ENCODE peak calls at places on chromosomes 16 and 17, in five cellular contexts. L, Y, W, J and R are unnamed samples.

GRCh38 chr17:8859029-8859803 is 8.3 kb downstream of the PIK3R6 start:
- DNase-seq in L (no peak), Y (no peak), W (no peak), J (peak), R (peak)

GRCh38 chr16:84074721-84075120 is 32.1 kb upstream of the SLC38A8 start:
- DNase-seq in L (no peak), Y (no peak), W (no peak), J (no peak), R (no peak)

GRCh38 chr17:1625507-1626080 is 3.0 kb downstream of the SLC43A2 start:
- DNase-seq in L (no peak), Y (no peak), W (no peak), J (no peak), R (no peak)

GRCh38 chr17:9291912-9292562 is 270.7 kb downstream of the NTN1 start:
- DNase-seq in L (peak), Y (peak), W (no peak), J (peak), R (no peak)

GRCh38 chr16:65415460-65415859 is 293.6 kb upstream of the CDH11 start:
- DNase-seq in L (no peak), Y (no peak), W (peak), J (no peak), R (no peak)

GRCh38 chr17:67273900-67274299 is 28.9 kb upstream of the HELZ start:
- DNase-seq in L (no peak), Y (no peak), W (no peak), J (no peak), R (no peak)

GRCh38 chr17:42163113-42163512 is 8.3 kb upstream of the RAB5C start:
- DNase-seq in L (no peak), Y (peak), W (no peak), J (no peak), R (no peak)

GRCh38 chr16:20114356-20114755 is 40.7 kb upstream of the GPR139 start:
- DNase-seq in L (peak), Y (no peak), W (no peak), J (peak), R (no peak)

GRCh38 chr17:38731526-38732294 is 1.6 kb downstream of the CISD3 start:
- DNase-seq in L (peak), Y (no peak), W (no peak), J (no peak), R (no peak)

DNA sequence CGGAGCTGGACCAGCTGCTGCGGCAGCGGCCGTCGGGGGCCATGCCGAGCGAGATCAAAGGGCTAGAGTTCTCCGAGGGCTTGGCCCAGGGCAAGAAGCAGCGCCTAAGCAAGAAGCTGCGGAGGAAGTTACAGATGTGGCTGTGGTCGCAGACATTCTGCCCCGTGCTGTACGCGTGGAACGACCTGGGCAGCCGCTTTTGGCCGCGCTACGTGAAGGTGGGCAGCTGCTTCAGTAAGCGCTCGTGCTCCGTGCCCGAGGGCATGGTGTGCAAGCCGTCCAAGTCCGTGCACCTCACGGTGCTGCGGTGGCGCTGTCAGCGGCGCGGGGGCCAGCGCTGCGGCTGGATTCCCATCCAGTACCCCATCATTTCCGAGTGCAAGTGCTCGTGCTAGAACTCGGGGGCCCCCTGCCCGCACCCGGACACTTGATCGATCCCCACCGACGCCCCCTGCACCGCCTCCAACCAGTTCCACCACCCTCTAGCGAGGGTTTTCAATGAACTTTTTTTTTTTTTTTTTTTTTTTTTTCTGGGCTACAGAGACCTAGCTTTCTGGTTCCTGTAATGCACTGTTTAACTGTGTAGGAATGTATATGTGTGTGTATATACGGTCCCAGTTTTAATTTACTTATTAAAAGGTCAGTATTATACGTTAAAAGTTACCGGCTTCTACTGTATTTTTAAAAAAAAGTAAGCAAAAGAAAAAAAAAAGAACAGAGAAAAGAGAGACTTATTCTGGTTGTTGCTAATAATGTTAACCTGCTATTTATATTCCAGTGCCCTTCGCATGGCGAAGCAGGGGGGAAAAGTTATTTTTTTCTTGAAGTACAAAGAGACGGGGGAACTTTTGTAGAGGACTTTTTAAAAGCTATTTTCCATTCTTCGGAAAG is 1.3 kb downstream of the NOG start:
- DNase-seq in L (no peak), Y (peak), W (no peak), J (peak), R (no peak)
- H3K4me3 ChIP-seq in L (peak), Y (peak), W (peak), J (no peak), R (peak)

GRCh38 chr16:86516618-86517003 is 6.3 kb downstream of the FOXF1 start:
- DNase-seq in L (no peak), Y (no peak), W (no peak), J (peak), R (no peak)
- H3K4me3 ChIP-seq in L (no peak), Y (no peak), W (no peak), J (no peak), R (peak)

DNA sequence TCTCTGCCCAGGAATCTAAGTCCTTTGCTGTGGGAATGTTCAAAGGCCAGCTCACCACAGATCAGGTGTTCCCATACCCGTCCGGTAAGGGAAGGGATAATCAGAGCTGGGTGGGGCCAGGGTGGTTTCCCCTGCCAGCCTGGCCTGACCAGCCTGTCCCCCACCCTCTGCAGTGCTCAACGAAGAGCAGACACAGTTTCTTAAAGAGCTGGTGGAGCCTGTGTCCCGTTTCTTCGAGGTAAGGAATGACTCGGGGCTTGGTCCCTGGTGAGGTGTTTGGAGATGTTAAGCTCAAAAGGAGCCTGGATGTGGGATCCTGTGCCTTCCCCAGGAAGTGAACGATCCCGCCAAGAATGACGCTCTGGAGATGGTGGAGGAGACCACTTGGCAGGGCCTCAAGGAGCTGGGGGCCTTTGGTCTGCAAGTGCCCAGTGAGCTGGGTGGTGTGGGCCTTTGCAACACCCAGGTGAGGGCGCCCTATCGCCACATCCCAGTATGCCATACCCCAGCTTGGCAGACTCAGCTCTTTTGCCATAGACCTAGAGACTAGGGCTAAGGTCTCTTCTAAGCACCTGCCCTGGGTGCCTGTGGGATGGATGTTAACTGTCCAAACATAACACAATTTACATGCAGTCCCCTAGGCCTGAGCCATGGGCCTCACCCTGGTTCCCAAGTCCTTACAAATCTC is 999 bp downstream of the ACADVL start:
- DNase-seq in L (peak), Y (peak), W (no peak), J (peak), R (no peak)
- H3K4me3 ChIP-seq in L (peak), Y (peak), W (peak), J (no peak), R (peak)

DNA sequence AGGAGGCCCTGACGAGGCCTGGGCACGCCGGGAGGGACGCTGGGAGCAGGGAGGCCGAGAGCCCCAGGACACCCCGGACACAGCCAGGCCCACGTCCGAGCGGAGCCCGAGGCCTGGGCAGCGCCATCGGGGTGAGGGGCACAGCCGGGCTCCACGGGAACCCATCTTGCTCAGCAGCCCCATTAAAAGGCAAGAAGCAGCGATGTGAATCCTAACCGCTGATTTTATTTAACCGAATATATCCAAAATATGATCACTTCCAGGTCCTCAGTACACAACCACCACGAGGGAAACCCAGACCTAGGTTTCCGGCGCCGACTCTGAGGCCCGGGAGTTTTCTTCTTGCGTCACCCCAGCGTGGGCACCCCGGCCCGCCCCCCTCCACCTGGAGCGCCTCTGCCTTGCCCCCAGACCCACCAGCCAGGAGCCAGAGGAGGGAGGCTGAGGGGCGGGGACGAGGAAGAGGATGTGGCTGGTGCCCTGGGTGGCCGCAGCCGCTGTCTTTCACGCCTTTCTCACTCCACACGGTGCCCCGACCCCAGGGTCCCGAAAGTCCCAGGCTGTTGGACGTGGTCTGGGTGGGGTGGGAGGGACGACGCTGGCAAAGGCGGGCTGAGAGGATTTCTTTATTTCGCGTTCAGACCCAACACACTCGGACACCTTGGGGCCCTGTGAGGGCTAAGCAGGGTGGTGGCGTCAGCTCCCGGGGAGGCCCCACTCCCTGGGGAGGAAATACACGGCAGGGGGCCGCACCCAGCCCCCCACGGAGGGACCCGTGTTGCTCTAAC is 568 bp upstream of the CCDC154 start:
- DNase-seq in L (no peak), Y (no peak), W (no peak), J (no peak), R (no peak)
- H3K4me3 ChIP-seq in L (no peak), Y (no peak), W (no peak), J (no peak), R (no peak)

DNA sequence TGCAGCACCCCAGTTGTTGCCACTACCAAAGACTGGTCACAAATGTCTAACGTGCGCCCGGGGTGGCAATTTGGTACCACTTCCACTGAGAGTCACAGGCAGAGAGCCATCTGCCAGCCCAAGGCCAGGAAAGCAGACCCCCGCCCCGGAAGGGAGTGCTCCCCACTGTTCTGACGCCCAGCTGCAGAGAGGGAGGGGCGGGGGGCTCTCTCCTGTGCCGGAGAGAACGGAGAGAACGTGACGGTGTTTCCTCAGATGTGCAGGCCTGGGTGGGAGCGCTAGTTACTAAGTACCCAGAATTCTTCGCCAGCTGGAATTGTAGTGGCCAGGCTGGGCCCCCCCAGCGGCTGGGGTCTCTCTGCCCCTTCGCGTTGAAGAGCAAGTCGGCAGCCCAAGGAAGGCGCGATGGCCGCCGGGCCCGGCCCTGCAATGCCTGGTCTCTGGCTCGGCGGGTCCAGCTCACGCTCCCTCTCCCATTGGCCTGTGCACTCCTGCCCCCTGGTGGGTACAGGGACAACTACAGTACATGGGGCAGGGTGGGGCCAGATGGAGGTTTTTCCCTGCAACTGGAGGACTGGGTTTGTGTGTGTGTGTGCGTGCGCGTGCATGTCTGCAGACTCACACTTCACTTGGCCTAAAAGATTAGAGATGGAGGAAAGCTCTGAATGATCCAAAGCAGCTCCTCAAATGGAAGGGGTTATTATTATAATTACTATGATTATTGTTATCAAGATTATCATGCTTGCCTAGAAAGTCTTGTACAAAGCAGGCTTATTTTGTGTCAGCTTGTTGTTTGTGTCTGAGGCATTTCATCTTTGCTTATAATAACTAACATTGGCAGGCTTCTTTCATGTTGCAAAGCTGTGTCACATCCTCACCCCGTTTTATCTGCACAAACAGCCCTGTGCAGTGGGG is 107.1 kb downstream of the AMFR start:
- DNase-seq in L (peak), Y (peak), W (peak), J (peak), R (peak)
- H3K4me3 ChIP-seq in L (no peak), Y (peak), W (no peak), J (no peak), R (peak)

DNA sequence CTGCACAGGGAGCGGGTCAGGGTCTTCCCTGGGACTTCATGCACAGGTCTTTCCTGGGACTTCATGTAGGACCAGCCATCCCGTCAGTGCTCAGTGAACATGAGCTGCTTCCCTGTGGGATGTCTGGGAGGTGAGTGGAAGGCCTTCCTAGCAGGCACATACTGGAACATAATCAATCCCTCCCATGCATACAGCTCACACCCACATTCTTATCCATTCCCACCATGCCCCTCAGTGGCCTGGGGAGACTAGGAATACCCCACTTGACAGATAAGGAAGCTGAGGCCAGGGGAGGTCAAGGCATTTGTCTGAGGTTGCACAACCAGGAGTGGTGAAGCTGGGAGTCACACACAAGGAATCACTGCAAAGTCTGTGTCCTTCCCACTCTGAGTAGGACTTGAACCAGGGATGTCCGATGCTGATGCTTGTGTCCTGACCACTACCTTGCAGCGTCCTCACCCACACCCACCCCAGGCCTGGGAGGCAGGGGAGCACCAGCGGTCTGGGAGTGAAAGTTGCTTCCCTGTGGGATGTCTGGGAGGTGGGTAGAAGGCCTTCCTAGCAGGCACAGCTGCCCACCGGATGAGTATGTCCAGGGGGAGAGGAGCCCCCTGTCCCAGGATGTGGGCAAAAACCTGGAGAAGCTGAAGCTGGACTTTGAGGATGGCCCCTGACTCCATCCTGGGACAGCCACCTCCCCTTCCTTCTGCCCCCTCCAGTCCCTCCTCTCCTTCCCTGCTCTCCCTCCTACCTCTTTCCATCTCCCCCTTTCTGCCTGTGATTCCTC is 1.0 kb upstream of the NLRC5 start:
- DNase-seq in L (no peak), Y (no peak), W (no peak), J (peak), R (no peak)
- H3K4me3 ChIP-seq in L (peak), Y (peak), W (peak), J (no peak), R (peak)